ENCODE peak calls at places on chromosome 6, in six cellular contexts. One of them, this sample, is unnamed.

GRCh38 chr6:128275681-128276080 is 244.7 kb downstream of the PTPRK start:
- DNase-seq in right atrium auricular region: no peak
- DNase-seq in dorsolateral prefrontal cortex: no peak
- DNase-seq in psoas muscle: no peak
- DNase-seq in H7: no peak
- DNase-seq in AG04450: no peak
- DNase-seq in this sample: no peak

GRCh38 chr6:80338201-80338836 is 231.8 kb downstream of the BCKDHB start:
- DNase-seq in right atrium auricular region: no peak
- DNase-seq in dorsolateral prefrontal cortex: no peak
- DNase-seq in psoas muscle: peak
- DNase-seq in H7: peak
- DNase-seq in AG04450: peak
- DNase-seq in this sample: peak

GRCh38 chr6:106117579-106117978 is 31.4 kb downstream of the PRDM1 start:
- DNase-seq in right atrium auricular region: no peak
- DNase-seq in dorsolateral prefrontal cortex: no peak
- DNase-seq in psoas muscle: no peak
- DNase-seq in H7: no peak
- DNase-seq in AG04450: no peak
- DNase-seq in this sample: no peak

GRCh38 chr6:80165819-80166218 is 59.3 kb downstream of the BCKDHB start:
- DNase-seq in right atrium auricular region: no peak
- DNase-seq in dorsolateral prefrontal cortex: no peak
- DNase-seq in psoas muscle: no peak
- DNase-seq in H7: no peak
- DNase-seq in AG04450: no peak
- DNase-seq in this sample: no peak

GRCh38 chr6:19558934-19559333 is 278.2 kb upstream of the ID4 start:
- DNase-seq in right atrium auricular region: no peak
- DNase-seq in dorsolateral prefrontal cortex: no peak
- DNase-seq in psoas muscle: no peak
- DNase-seq in H7: no peak
- DNase-seq in AG04450: no peak
- DNase-seq in this sample: no peak

GRCh38 chr6:10412165-10412947 is 2.5 kb downstream of the TFAP2A start:
- DNase-seq in right atrium auricular region: no peak
- DNase-seq in dorsolateral prefrontal cortex: no peak
- DNase-seq in psoas muscle: peak
- DNase-seq in H7: peak
- DNase-seq in AG04450: peak
- DNase-seq in this sample: peak

GRCh38 chr6:122429328-122429727 is 29.9 kb downstream of the HSF2 start:
- DNase-seq in right atrium auricular region: no peak
- DNase-seq in dorsolateral prefrontal cortex: no peak
- DNase-seq in psoas muscle: no peak
- DNase-seq in H7: no peak
- DNase-seq in AG04450: no peak
- DNase-seq in this sample: no peak

GRCh38 chr6:160035693-160036330 is 66.9 kb downstream of the IGF2R start:
- DNase-seq in right atrium auricular region: no peak
- DNase-seq in dorsolateral prefrontal cortex: no peak
- DNase-seq in psoas muscle: no peak
- DNase-seq in H7: no peak
- DNase-seq in AG04450: no peak
- DNase-seq in this sample: no peak

GRCh38 chr6:111715321-111715720 is 109.6 kb upstream of the TRAF3IP2 start:
- DNase-seq in right atrium auricular region: peak
- DNase-seq in dorsolateral prefrontal cortex: no peak
- DNase-seq in psoas muscle: no peak
- DNase-seq in H7: no peak
- DNase-seq in AG04450: no peak
- DNase-seq in this sample: no peak

GRCh38 chr6:148203970-148204369 is 138.7 kb upstream of the SASH1 start:
- DNase-seq in right atrium auricular region: no peak
- DNase-seq in dorsolateral prefrontal cortex: no peak
- DNase-seq in psoas muscle: no peak
- DNase-seq in H7: no peak
- DNase-seq in AG04450: peak
- DNase-seq in this sample: no peak

GRCh38 chr6:153537422-153537821 is 406.3 kb upstream of the RGS17 start:
- DNase-seq in right atrium auricular region: no peak
- DNase-seq in dorsolateral prefrontal cortex: no peak
- DNase-seq in psoas muscle: no peak
- DNase-seq in H7: no peak
- DNase-seq in AG04450: no peak
- DNase-seq in this sample: no peak

GRCh38 chr6:5786321-5787053 is 220.2 kb downstream of the NRN1 start:
- DNase-seq in right atrium auricular region: no peak
- DNase-seq in dorsolateral prefrontal cortex: no peak
- DNase-seq in psoas muscle: no peak
- DNase-seq in H7: no peak
- DNase-seq in AG04450: no peak
- DNase-seq in this sample: no peak

GRCh38 chr6:125904871-125905270 is 51.7 kb upstream of the HINT3 start:
- DNase-seq in right atrium auricular region: no peak
- DNase-seq in dorsolateral prefrontal cortex: no peak
- DNase-seq in psoas muscle: no peak
- DNase-seq in H7: no peak
- DNase-seq in AG04450: no peak
- DNase-seq in this sample: no peak

GRCh38 chr6:84618046-84618752 is 146.2 kb downstream of the TBX18 start:
- DNase-seq in right atrium auricular region: no peak
- DNase-seq in dorsolateral prefrontal cortex: no peak
- DNase-seq in psoas muscle: no peak
- DNase-seq in H7: no peak
- DNase-seq in AG04450: peak
- DNase-seq in this sample: no peak

GRCh38 chr6:131640576-131640975 is 3.5 kb downstream of the ENPP3 start:
- DNase-seq in right atrium auricular region: no peak
- DNase-seq in dorsolateral prefrontal cortex: no peak
- DNase-seq in psoas muscle: no peak
- DNase-seq in H7: no peak
- DNase-seq in AG04450: no peak
- DNase-seq in this sample: no peak

GRCh38 chr6:94636780-94637385 is 940.5 kb upstream of the MANEA start:
- DNase-seq in right atrium auricular region: no peak
- DNase-seq in dorsolateral prefrontal cortex: no peak
- DNase-seq in psoas muscle: no peak
- DNase-seq in H7: peak
- DNase-seq in AG04450: no peak
- DNase-seq in this sample: no peak

GRCh38 chr6:131819507-131820228 is 11.8 kb downstream of the ENPP1 start:
- DNase-seq in right atrium auricular region: no peak
- DNase-seq in dorsolateral prefrontal cortex: no peak
- DNase-seq in psoas muscle: no peak
- DNase-seq in H7: no peak
- DNase-seq in AG04450: peak
- DNase-seq in this sample: no peak

GRCh38 chr6:56193846-56194245 is 53.5 kb downstream of the COL21A1 start:
- DNase-seq in right atrium auricular region: no peak
- DNase-seq in dorsolateral prefrontal cortex: no peak
- DNase-seq in psoas muscle: no peak
- DNase-seq in H7: no peak
- DNase-seq in AG04450: no peak
- DNase-seq in this sample: no peak

GRCh38 chr6:40852667-40853383 is 186.2 kb downstream of the UNC5CL start:
- DNase-seq in right atrium auricular region: no peak
- DNase-seq in dorsolateral prefrontal cortex: no peak
- DNase-seq in psoas muscle: no peak
- DNase-seq in H7: peak
- DNase-seq in AG04450: no peak
- DNase-seq in this sample: no peak

GRCh38 chr6:25945175-25945574 is 14.7 kb upstream of the SLC17A2 start:
- DNase-seq in right atrium auricular region: no peak
- DNase-seq in dorsolateral prefrontal cortex: no peak
- DNase-seq in psoas muscle: no peak
- DNase-seq in H7: no peak
- DNase-seq in AG04450: no peak
- DNase-seq in this sample: no peak

GRCh38 chr6:66189915-66190314 is 482.9 kb upstream of the EYS start:
- DNase-seq in right atrium auricular region: no peak
- DNase-seq in dorsolateral prefrontal cortex: no peak
- DNase-seq in psoas muscle: no peak
- DNase-seq in H7: no peak
- DNase-seq in AG04450: no peak
- DNase-seq in this sample: no peak

GRCh38 chr6:122043421-122043820 is 356.0 kb upstream of the HSF2 start:
- DNase-seq in right atrium auricular region: no peak
- DNase-seq in dorsolateral prefrontal cortex: no peak
- DNase-seq in psoas muscle: no peak
- DNase-seq in H7: no peak
- DNase-seq in AG04450: no peak
- DNase-seq in this sample: no peak

GRCh38 chr6:108210557-108210956 is 44.7 kb downstream of the NR2E1 start:
- DNase-seq in right atrium auricular region: no peak
- DNase-seq in dorsolateral prefrontal cortex: no peak
- DNase-seq in psoas muscle: no peak
- DNase-seq in H7: no peak
- DNase-seq in AG04450: no peak
- DNase-seq in this sample: no peak

GRCh38 chr6:41306187-41306854 is 19.8 kb upstream of the TREM1 start:
- DNase-seq in right atrium auricular region: no peak
- DNase-seq in dorsolateral prefrontal cortex: no peak
- DNase-seq in psoas muscle: no peak
- DNase-seq in H7: peak
- DNase-seq in AG04450: no peak
- DNase-seq in this sample: no peak

GRCh38 chr6:13863699-13864155 is 49.4 kb upstream of the MCUR1 start:
- DNase-seq in right atrium auricular region: peak
- DNase-seq in dorsolateral prefrontal cortex: no peak
- DNase-seq in psoas muscle: no peak
- DNase-seq in H7: no peak
- DNase-seq in AG04450: no peak
- DNase-seq in this sample: no peak

GRCh38 chr6:129672883-129673631 is 36.9 kb downstream of the ARHGAP18 start:
- DNase-seq in right atrium auricular region: no peak
- DNase-seq in dorsolateral prefrontal cortex: no peak
- DNase-seq in psoas muscle: no peak
- DNase-seq in H7: no peak
- DNase-seq in AG04450: peak
- DNase-seq in this sample: no peak

GRCh38 chr6:77425216-77425615 is 38.1 kb downstream of the HTR1B start:
- DNase-seq in right atrium auricular region: no peak
- DNase-seq in dorsolateral prefrontal cortex: no peak
- DNase-seq in psoas muscle: no peak
- DNase-seq in H7: no peak
- DNase-seq in AG04450: no peak
- DNase-seq in this sample: no peak

GRCh38 chr6:22028403-22028802 is 268.4 kb downstream of the PRL start:
- DNase-seq in right atrium auricular region: no peak
- DNase-seq in dorsolateral prefrontal cortex: no peak
- DNase-seq in psoas muscle: no peak
- DNase-seq in H7: no peak
- DNase-seq in AG04450: no peak
- DNase-seq in this sample: no peak

GRCh38 chr6:100886078-100886477 is 4.9 kb upstream of the ASCC3 start:
- DNase-seq in right atrium auricular region: no peak
- DNase-seq in dorsolateral prefrontal cortex: no peak
- DNase-seq in psoas muscle: no peak
- DNase-seq in H7: peak
- DNase-seq in AG04450: peak
- DNase-seq in this sample: no peak

GRCh38 chr6:36064770-36065396 is 37.3 kb downstream of the MAPK14 start:
- DNase-seq in right atrium auricular region: no peak
- DNase-seq in dorsolateral prefrontal cortex: no peak
- DNase-seq in psoas muscle: no peak
- DNase-seq in H7: no peak
- DNase-seq in AG04450: no peak
- DNase-seq in this sample: no peak

GRCh38 chr6:142680308-142680707 is 264.7 kb downstream of the HIVEP2 start:
- DNase-seq in right atrium auricular region: no peak
- DNase-seq in dorsolateral prefrontal cortex: no peak
- DNase-seq in psoas muscle: no peak
- DNase-seq in H7: no peak
- DNase-seq in AG04450: no peak
- DNase-seq in this sample: no peak

GRCh38 chr6:113893866-113894265 is 36.7 kb downstream of the MARCKS start:
- DNase-seq in right atrium auricular region: no peak
- DNase-seq in dorsolateral prefrontal cortex: no peak
- DNase-seq in psoas muscle: no peak
- DNase-seq in H7: no peak
- DNase-seq in AG04450: no peak
- DNase-seq in this sample: no peak

GRCh38 chr6:31079656-31080261 is 32.6 kb downstream of the C6orf15 start:
- DNase-seq in right atrium auricular region: peak
- DNase-seq in dorsolateral prefrontal cortex: peak
- DNase-seq in psoas muscle: peak
- DNase-seq in H7: peak
- DNase-seq in AG04450: peak
- DNase-seq in this sample: peak

GRCh38 chr6:38445912-38446311 is 193.8 kb downstream of the BTBD9 start:
- DNase-seq in right atrium auricular region: no peak
- DNase-seq in dorsolateral prefrontal cortex: no peak
- DNase-seq in psoas muscle: no peak
- DNase-seq in H7: no peak
- DNase-seq in AG04450: no peak
- DNase-seq in this sample: no peak
- H3K4me3 ChIP-seq in right atrium auricular region: no peak
- H3K4me3 ChIP-seq in dorsolateral prefrontal cortex: no peak
- H3K4me3 ChIP-seq in psoas muscle: no peak
- H3K4me3 ChIP-seq in H7: no peak
- H3K4me3 ChIP-seq in AG04450: no peak
- H3K4me3 ChIP-seq in this sample: no peak

DNA sequence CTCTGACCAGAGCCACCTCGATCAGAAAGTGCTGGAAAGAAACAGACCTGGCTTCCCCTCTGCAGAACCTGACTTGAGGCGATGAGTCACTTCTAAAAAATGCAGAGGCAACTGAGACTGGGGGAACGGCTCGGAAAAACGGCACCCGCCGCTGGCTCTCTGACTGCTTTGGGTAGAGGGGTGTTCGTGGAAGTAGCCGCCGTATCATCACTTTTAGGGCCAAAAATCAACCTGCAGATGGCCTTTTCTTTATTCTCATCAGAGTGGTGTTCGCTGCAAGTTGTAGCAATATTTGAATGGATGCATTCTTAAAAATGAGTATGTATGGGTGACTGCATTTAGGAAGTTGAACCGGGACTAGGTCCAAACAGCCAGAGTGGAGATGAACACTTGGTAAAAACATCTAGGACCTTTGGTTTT is 807 bp downstream of the CAP2 start:
- DNase-seq in right atrium auricular region: peak
- DNase-seq in dorsolateral prefrontal cortex: no peak
- DNase-seq in psoas muscle: peak
- DNase-seq in H7: no peak
- DNase-seq in AG04450: no peak
- DNase-seq in this sample: no peak
- H3K4me3 ChIP-seq in right atrium auricular region: peak
- H3K4me3 ChIP-seq in dorsolateral prefrontal cortex: peak
- H3K4me3 ChIP-seq in psoas muscle: peak
- H3K4me3 ChIP-seq in H7: peak
- H3K4me3 ChIP-seq in AG04450: peak
- H3K4me3 ChIP-seq in this sample: peak

GRCh38 chr6:118548136-118548535 is at the start of gene PLN:
- DNase-seq in right atrium auricular region: no peak
- DNase-seq in dorsolateral prefrontal cortex: no peak
- DNase-seq in psoas muscle: no peak
- DNase-seq in H7: no peak
- DNase-seq in AG04450: no peak
- DNase-seq in this sample: no peak
- H3K4me3 ChIP-seq in right atrium auricular region: peak
- H3K4me3 ChIP-seq in dorsolateral prefrontal cortex: no peak
- H3K4me3 ChIP-seq in psoas muscle: peak
- H3K4me3 ChIP-seq in H7: no peak
- H3K4me3 ChIP-seq in AG04450: no peak
- H3K4me3 ChIP-seq in this sample: no peak

GRCh38 chr6:3340358-3340798 is 81.6 kb downstream of the PSMG4 start:
- DNase-seq in right atrium auricular region: no peak
- DNase-seq in dorsolateral prefrontal cortex: no peak
- DNase-seq in psoas muscle: peak
- DNase-seq in H7: no peak
- DNase-seq in AG04450: no peak
- DNase-seq in this sample: no peak
- H3K4me3 ChIP-seq in right atrium auricular region: no peak
- H3K4me3 ChIP-seq in dorsolateral prefrontal cortex: no peak
- H3K4me3 ChIP-seq in psoas muscle: no peak
- H3K4me3 ChIP-seq in H7: no peak
- H3K4me3 ChIP-seq in AG04450: no peak
- H3K4me3 ChIP-seq in this sample: no peak

This sample was measured in lower lobe of right lung.